ENCODE peak calls at places on chromosomes 6 and 20, in four cellular contexts. One of them, this sample, is unnamed.

GRCh38 chr20:19974621-19975435 is 42.3 kb upstream of the NAA20 start:
- DNase-seq in HepG2: no peak
- DNase-seq in Panc1: no peak
- DNase-seq in K562: no peak
- DNase-seq in this sample: no peak

GRCh38 chr20:48697845-48698491 is 129.8 kb downstream of the PREX1 start:
- DNase-seq in HepG2: peak
- DNase-seq in Panc1: peak
- DNase-seq in K562: peak
- DNase-seq in this sample: no peak

GRCh38 chr6:104940881-104941693 is 15.8 kb upstream of the LIN28B start:
- DNase-seq in HepG2: peak
- DNase-seq in Panc1: no peak
- DNase-seq in K562: peak
- DNase-seq in this sample: no peak

GRCh38 chr20:62499758-62500236 is 24.0 kb upstream of the GATA5 start:
- DNase-seq in HepG2: no peak
- DNase-seq in Panc1: no peak
- DNase-seq in K562: no peak
- DNase-seq in this sample: no peak

GRCh38 chr20:21048841-21049273 is 57.3 kb downstream of the LINC00237 start:
- DNase-seq in HepG2: peak
- DNase-seq in Panc1: no peak
- DNase-seq in K562: peak
- DNase-seq in this sample: peak

GRCh38 chr6:87701676-87702588 is at the start of gene AKIRIN2:
- DNase-seq in HepG2: peak
- DNase-seq in Panc1: peak
- DNase-seq in K562: peak
- DNase-seq in this sample: peak

GRCh38 chr20:831956-832355 is 1.6 kb upstream of the FAM110A start:
- DNase-seq in HepG2: no peak
- DNase-seq in Panc1: no peak
- DNase-seq in K562: no peak
- DNase-seq in this sample: no peak

GRCh38 chr20:6122873-6123649 is at the start of gene FERMT1:
- DNase-seq in HepG2: peak
- DNase-seq in Panc1: no peak
- DNase-seq in K562: no peak
- DNase-seq in this sample: peak

GRCh38 chr6:52725530-52726192 is 37.6 kb downstream of the GSTA2 start:
- DNase-seq in HepG2: peak
- DNase-seq in Panc1: no peak
- DNase-seq in K562: no peak
- DNase-seq in this sample: no peak

GRCh38 chr6:90362273-90362672 is 65.6 kb upstream of the BACH2 start:
- DNase-seq in HepG2: no peak
- DNase-seq in Panc1: no peak
- DNase-seq in K562: no peak
- DNase-seq in this sample: no peak

GRCh38 chr6:170022827-170023619 is 267.9 kb downstream of the DLL1 start:
- DNase-seq in HepG2: no peak
- DNase-seq in Panc1: no peak
- DNase-seq in K562: no peak
- DNase-seq in this sample: no peak

GRCh38 chr6:149563203-149563927 is 2.8 kb upstream of the GINM1 start:
- DNase-seq in HepG2: no peak
- DNase-seq in Panc1: no peak
- DNase-seq in K562: no peak
- DNase-seq in this sample: no peak

GRCh38 chr20:23879328-23879798 is at the start of gene CST5:
- DNase-seq in HepG2: no peak
- DNase-seq in Panc1: no peak
- DNase-seq in K562: no peak
- DNase-seq in this sample: no peak

GRCh38 chr20:4305091-4305490 is 289.7 kb upstream of the RNF24 start:
- DNase-seq in HepG2: no peak
- DNase-seq in Panc1: no peak
- DNase-seq in K562: no peak
- DNase-seq in this sample: no peak

GRCh38 chr20:31527266-31527665 is 13.0 kb downstream of the HM13 start:
- DNase-seq in HepG2: no peak
- DNase-seq in Panc1: no peak
- DNase-seq in K562: no peak
- DNase-seq in this sample: no peak

GRCh38 chr20:38143646-38144554 is 21.2 kb downstream of the TGM2 start:
- DNase-seq in HepG2: peak
- DNase-seq in Panc1: no peak
- DNase-seq in K562: peak
- DNase-seq in this sample: no peak

GRCh38 chr20:5848711-5849505 is 98.7 kb downstream of the SHLD1 start:
- DNase-seq in HepG2: no peak
- DNase-seq in Panc1: no peak
- DNase-seq in K562: no peak
- DNase-seq in this sample: no peak

GRCh38 chr6:35905841-35906498 is 14.9 kb downstream of the SRPK1 start:
- DNase-seq in HepG2: no peak
- DNase-seq in Panc1: no peak
- DNase-seq in K562: no peak
- DNase-seq in this sample: no peak

GRCh38 chr6:39669117-39669690 is 56.0 kb downstream of the KIF6 start:
- DNase-seq in HepG2: peak
- DNase-seq in Panc1: no peak
- DNase-seq in K562: no peak
- DNase-seq in this sample: no peak

GRCh38 chr6:5582758-5583157 is 321.4 kb downstream of the FARS2 start:
- DNase-seq in HepG2: no peak
- DNase-seq in Panc1: no peak
- DNase-seq in K562: no peak
- DNase-seq in this sample: no peak

GRCh38 chr6:72551470-72551869 is 70.4 kb upstream of the KCNQ5 start:
- DNase-seq in HepG2: no peak
- DNase-seq in Panc1: no peak
- DNase-seq in K562: no peak
- DNase-seq in this sample: no peak

GRCh38 chr6:170584181-170584953 is at the start of gene PDCD2:
- DNase-seq in HepG2: peak
- DNase-seq in Panc1: peak
- DNase-seq in K562: peak
- DNase-seq in this sample: peak

GRCh38 chr6:15027472-15027871 is 218.4 kb upstream of the JARID2 start:
- DNase-seq in HepG2: no peak
- DNase-seq in Panc1: no peak
- DNase-seq in K562: no peak
- DNase-seq in this sample: no peak

GRCh38 chr6:84193140-84193708 is 34.2 kb downstream of the CEP162 start:
- DNase-seq in HepG2: no peak
- DNase-seq in Panc1: peak
- DNase-seq in K562: no peak
- DNase-seq in this sample: peak

GRCh38 chr6:104326173-104327001 is 533.3 kb downstream of the HACE1 start:
- DNase-seq in HepG2: no peak
- DNase-seq in Panc1: no peak
- DNase-seq in K562: no peak
- DNase-seq in this sample: no peak

GRCh38 chr6:143964667-143965066 is 43.4 kb downstream of the PLAGL1 start:
- DNase-seq in HepG2: no peak
- DNase-seq in Panc1: no peak
- DNase-seq in K562: no peak
- DNase-seq in this sample: no peak

GRCh38 chr6:56849876-56850275 is 105.0 kb upstream of the BEND6 start:
- DNase-seq in HepG2: no peak
- DNase-seq in Panc1: no peak
- DNase-seq in K562: no peak
- DNase-seq in this sample: no peak

GRCh38 chr6:105041880-105042279 is 85.0 kb downstream of the LIN28B start:
- DNase-seq in HepG2: no peak
- DNase-seq in Panc1: no peak
- DNase-seq in K562: no peak
- DNase-seq in this sample: no peak

GRCh38 chr20:8640461-8640860 is 428.4 kb upstream of the PLCB4 start:
- DNase-seq in HepG2: no peak
- DNase-seq in Panc1: no peak
- DNase-seq in K562: no peak
- DNase-seq in this sample: no peak

GRCh38 chr6:77825204-77825603 is 172.4 kb downstream of the MEI4 start:
- DNase-seq in HepG2: no peak
- DNase-seq in Panc1: no peak
- DNase-seq in K562: no peak
- DNase-seq in this sample: no peak

GRCh38 chr6:158912591-158912990 is 87.4 kb downstream of the RSPH3 start:
- DNase-seq in HepG2: no peak
- DNase-seq in Panc1: no peak
- DNase-seq in K562: no peak
- DNase-seq in this sample: no peak
- H3K4me3 ChIP-seq in HepG2: no peak
- H3K4me3 ChIP-seq in Panc1: no peak
- H3K4me3 ChIP-seq in K562: no peak
- H3K4me3 ChIP-seq in this sample: no peak

GRCh38 chr20:25207960-25208534 is 12.5 kb downstream of the ENTPD6 start:
- DNase-seq in HepG2: no peak
- DNase-seq in Panc1: no peak
- DNase-seq in K562: no peak
- DNase-seq in this sample: no peak

GRCh38 chr20:25209400-25209799 is 13.9 kb downstream of the ENTPD6 start:
- DNase-seq in HepG2: no peak
- DNase-seq in Panc1: no peak
- DNase-seq in K562: no peak
- DNase-seq in this sample: no peak

GRCh38 chr20:25205277-25206062 is 10.0 kb downstream of the ENTPD6 start:
- DNase-seq in HepG2: no peak
- DNase-seq in Panc1: no peak
- DNase-seq in K562: no peak
- DNase-seq in this sample: no peak

GRCh38 chr20:25206063-25206403 is 10.5 kb downstream of the ENTPD6 start:
- DNase-seq in HepG2: no peak
- DNase-seq in Panc1: no peak
- DNase-seq in K562: no peak
- DNase-seq in this sample: no peak

DNA sequence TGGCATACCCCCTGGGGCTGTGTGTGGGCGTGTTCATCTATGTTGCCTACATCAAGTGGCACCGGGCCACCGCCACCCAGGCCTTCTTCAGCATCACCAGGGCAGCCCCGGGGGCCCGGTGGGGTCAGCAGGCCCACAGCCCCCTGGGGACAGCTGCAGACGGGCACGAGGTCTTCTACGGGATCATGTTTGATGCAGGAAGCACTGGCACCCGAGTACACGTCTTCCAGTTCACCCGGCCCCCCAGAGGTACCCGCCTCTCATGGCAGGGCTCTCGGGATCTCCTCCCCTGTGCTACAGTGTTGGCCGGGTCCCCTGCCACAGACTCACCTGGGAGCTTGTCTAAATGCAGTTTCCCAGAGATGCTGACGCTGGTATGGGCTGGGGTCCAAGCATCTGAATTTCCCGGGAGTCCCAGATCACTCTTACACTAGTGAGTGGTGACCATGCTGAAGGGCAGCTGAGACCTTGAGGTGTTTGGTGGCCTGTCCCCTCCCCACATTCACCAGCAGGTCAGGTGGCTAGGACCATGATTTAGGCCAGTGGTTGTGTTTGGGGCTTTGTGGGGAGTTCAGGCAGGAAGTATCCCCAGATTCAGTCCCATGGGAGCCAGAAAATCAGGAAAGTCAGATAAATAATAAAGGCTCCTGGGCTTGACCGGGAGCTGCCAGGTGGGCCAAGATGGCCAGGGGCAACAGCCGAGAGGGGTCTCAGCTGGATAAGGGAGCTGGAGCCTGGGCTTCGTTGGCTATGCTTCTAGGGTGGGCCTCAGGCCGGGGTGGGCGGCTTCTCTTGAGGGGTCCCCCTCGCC is 11.8 kb downstream of the ENTPD6 start:
- DNase-seq in HepG2: no peak
- DNase-seq in Panc1: no peak
- DNase-seq in K562: no peak
- DNase-seq in this sample: no peak
- TF ChIP-seq TCF7L2 in HepG2: no peak
- TF ChIP-seq TCF7L2 in Panc1: no peak
- TF ChIP-seq TCF7L2 in K562: no peak
- TF ChIP-seq TCF7L2 in this sample: no peak

GRCh38 chr6:155492061-155492735 is 36.6 kb upstream of the NOX3 start:
- DNase-seq in HepG2: no peak
- DNase-seq in Panc1: no peak
- DNase-seq in K562: no peak
- DNase-seq in this sample: no peak

GRCh38 chr6:155493026-155493693 is 37.5 kb upstream of the NOX3 start:
- DNase-seq in HepG2: no peak
- DNase-seq in Panc1: no peak
- DNase-seq in K562: no peak
- DNase-seq in this sample: no peak

GRCh38 chr6:155493694-155494143 is 38.1 kb upstream of the NOX3 start:
- DNase-seq in HepG2: peak
- DNase-seq in Panc1: peak
- DNase-seq in K562: no peak
- DNase-seq in this sample: peak

GRCh38 chr6:155497273-155497672 is 41.6 kb upstream of the NOX3 start:
- DNase-seq in HepG2: no peak
- DNase-seq in Panc1: no peak
- DNase-seq in K562: no peak
- DNase-seq in this sample: no peak

GRCh38 chr6:155495011-155495768 is 39.6 kb upstream of the NOX3 start:
- DNase-seq in HepG2: peak
- DNase-seq in Panc1: no peak
- DNase-seq in K562: no peak
- DNase-seq in this sample: no peak
- TF ChIP-seq POLR2AphosphoS5 in HepG2: no peak
- TF ChIP-seq POLR2AphosphoS5 in Panc1: no peak
- TF ChIP-seq POLR2AphosphoS5 in K562: no peak
- TF ChIP-seq POLR2AphosphoS5 in this sample: no peak

GRCh38 chr6:31546962-31547726 is at the start of gene NFKBIL1:
- DNase-seq in HepG2: peak
- DNase-seq in Panc1: peak
- DNase-seq in K562: peak
- DNase-seq in this sample: peak

GRCh38 chr6:31546339-31546961 is at the start of gene ATP6V1G2:
- DNase-seq in HepG2: peak
- DNase-seq in Panc1: peak
- DNase-seq in K562: peak
- DNase-seq in this sample: peak

GRCh38 chr6:31544676-31545075 is 1.7 kb downstream of the ATP6V1G2 start:
- DNase-seq in HepG2: no peak
- DNase-seq in Panc1: no peak
- DNase-seq in K562: no peak
- DNase-seq in this sample: no peak

GRCh38 chr6:31543639-31544038 is 1.8 kb upstream of the DDX39B start:
- DNase-seq in HepG2: no peak
- DNase-seq in Panc1: no peak
- DNase-seq in K562: no peak
- DNase-seq in this sample: no peak

DNA sequence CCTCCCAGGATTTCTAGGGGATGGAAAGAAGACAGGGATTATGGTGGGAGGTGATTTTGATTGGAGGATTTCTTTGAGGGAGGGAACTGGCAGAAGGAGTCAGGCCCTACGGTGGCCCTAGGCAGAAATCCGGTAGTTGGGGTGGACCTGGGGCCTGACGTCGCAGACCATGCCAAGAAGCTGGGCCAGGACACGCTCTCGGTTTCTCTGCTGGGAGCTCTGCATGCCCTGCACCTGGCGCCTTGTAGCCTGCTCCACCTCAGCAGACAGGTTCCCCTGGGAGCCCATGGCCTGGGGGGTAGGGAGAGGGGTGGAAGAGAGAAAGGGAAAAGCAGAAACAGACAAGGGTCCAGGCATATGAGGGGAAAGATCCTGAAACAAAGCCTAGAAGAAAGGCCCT is 1.1 kb downstream of the ATP6V1G2 start:
- DNase-seq in HepG2: no peak
- DNase-seq in Panc1: no peak
- DNase-seq in K562: no peak
- DNase-seq in this sample: no peak
- H3K4me3 ChIP-seq in HepG2: no peak
- H3K4me3 ChIP-seq in Panc1: no peak
- H3K4me3 ChIP-seq in K562: no peak
- H3K4me3 ChIP-seq in this sample: no peak